ENCODE peak calls at places on chromosomes 5 and 9, in seven cellular contexts. Y, V, Z, I, E, D and A are unnamed samples.

GRCh38 chr5:57066921-57067914 is 106.6 kb upstream of the GPBP1 start:
- DNase-seq in Z (no peak), Y (no peak), D (no peak), E (no peak), I (no peak), V (no peak), A (no peak)

GRCh38 chr9:127943746-127944145 is 6.1 kb upstream of the DPM2 start:
- DNase-seq in I (peak), D (peak), V (peak), Y (peak), E (peak), Z (peak), A (peak)

GRCh38 chr5:78251663-78252284 is 42.7 kb downstream of the AP3B1 start:
- DNase-seq in Z (no peak), D (no peak), Y (no peak), I (no peak), V (no peak), E (no peak), A (no peak)

GRCh38 chr9:125763373-125763772 is 16.2 kb downstream of the PBX3 start:
- DNase-seq in V (no peak), E (no peak), D (peak), Z (peak), Y (no peak), I (no peak), A (no peak)

GRCh38 chr5:79886456-79886855 is 104.6 kb downstream of the MTX3 start:
- DNase-seq in D (no peak), I (no peak), V (no peak), E (no peak), Y (no peak), Z (peak), A (no peak)

GRCh38 chr9:41229408-41230401 is 40.6 kb upstream of the ZNG1F start:
- DNase-seq in Z (no peak), E (no peak), I (peak), V (peak), D (peak), Y (no peak), A (peak)

GRCh38 chr5:172891716-172892421 is 57.8 kb downstream of the ERGIC1 start:
- DNase-seq in E (no peak), Y (no peak), I (peak), V (no peak), D (no peak), Z (no peak), A (peak)

GRCh38 chr5:119286516-119287488 is 69.0 kb upstream of the TNFAIP8 start:
- DNase-seq in I (no peak), E (no peak), Z (no peak), V (no peak), D (no peak), Y (no peak), A (no peak)

GRCh38 chr9:92508018-92508417 is 25.7 kb upstream of the ASPN start:
- DNase-seq in D (no peak), I (no peak), Z (no peak), V (no peak), Y (no peak), E (no peak), A (no peak)

GRCh38 chr9:116594552-116594951 is 92.6 kb upstream of the TRIM32 start:
- DNase-seq in I (no peak), Z (no peak), V (no peak), D (no peak), E (no peak), Y (no peak), A (no peak)

GRCh38 chr5:173613433-173614144 is 2.9 kb downstream of the BOD1 start:
- DNase-seq in Z (no peak), V (no peak), D (no peak), E (no peak), I (no peak), Y (no peak), A (no peak)

GRCh38 chr9:34250721-34251120 is 71.9 kb downstream of the UBAP1 start:
- DNase-seq in V (no peak), E (no peak), Y (no peak), I (no peak), Z (no peak), D (no peak), A (no peak)

GRCh38 chr9:21788752-21789151 is 13.7 kb upstream of the MTAP start:
- DNase-seq in Y (no peak), Z (no peak), I (no peak), D (peak), E (no peak), V (no peak), A (no peak)

GRCh38 chr9:126303488-126303887 is 23.1 kb upstream of the MVB12B start:
- DNase-seq in E (no peak), Y (no peak), D (no peak), I (no peak), Z (no peak), V (no peak), A (no peak)

GRCh38 chr5:160434022-160434531 is 12.4 kb downstream of the PTTG1 start:
- DNase-seq in V (no peak), Z (peak), D (peak), I (no peak), E (no peak), Y (no peak), A (no peak)

GRCh38 chr9:113622600-113623400 is 159.3 kb downstream of the RGS3 start:
- DNase-seq in Y (no peak), I (no peak), V (peak), E (no peak), Z (no peak), D (peak), A (no peak)

GRCh38 chr5:61416010-61416409 is 84.0 kb downstream of the ZSWIM6 start:
- DNase-seq in Y (no peak), I (no peak), D (peak), Z (no peak), E (no peak), V (no peak), A (no peak)

GRCh38 chr5:137101544-137101943 is 397.6 kb downstream of the SPOCK1 start:
- DNase-seq in E (no peak), V (no peak), D (no peak), I (no peak), Y (no peak), Z (no peak), A (no peak)

GRCh38 chr5:95880081-95880926 is 57.8 kb upstream of the GLRX start:
- DNase-seq in I (no peak), D (no peak), Y (no peak), Z (no peak), V (no peak), E (no peak), A (no peak)

GRCh38 chr5:102561894-102562760 is 63.3 kb upstream of the SLCO6A1 start:
- DNase-seq in D (peak), E (no peak), Z (no peak), V (no peak), Y (no peak), I (peak), A (peak)

GRCh38 chr9:114038724-114039313 is 39.3 kb downstream of the AMBP start:
- DNase-seq in Y (no peak), D (no peak), V (peak), E (no peak), Z (no peak), I (no peak), A (no peak)

GRCh38 chr5:1546556-1546955 is 22.8 kb upstream of the LPCAT1 start:
- DNase-seq in V (peak), I (no peak), D (no peak), Z (no peak), E (no peak), Y (no peak), A (no peak)

GRCh38 chr5:168946363-168946762 is 354.6 kb downstream of the SLIT3 start:
- DNase-seq in Z (peak), D (no peak), E (no peak), Y (no peak), V (no peak), I (no peak), A (peak)

GRCh38 chr5:139788294-139788875 is 7.2 kb upstream of the PSD2 start:
- DNase-seq in E (no peak), I (no peak), Y (no peak), V (no peak), D (no peak), Z (no peak), A (peak)

GRCh38 chr5:150999704-151000452 is 20.5 kb upstream of the GPX3 start:
- DNase-seq in V (no peak), I (peak), D (peak), Z (peak), Y (no peak), E (no peak), A (peak)

GRCh38 chr5:96247097-96247675 is 185.9 kb downstream of the PCSK1 start:
- DNase-seq in Z (no peak), V (no peak), Y (no peak), D (no peak), E (no peak), I (peak), A (no peak)

GRCh38 chr9:127225747-127226646 is 38.6 kb upstream of the GARNL3 start:
- DNase-seq in Z (peak), E (no peak), D (peak), Y (no peak), I (peak), V (no peak), A (no peak)

GRCh38 chr9:122978586-122978985 is 37.8 kb downstream of the RABGAP1 start:
- DNase-seq in Y (no peak), E (no peak), I (no peak), V (no peak), Z (no peak), D (no peak), A (no peak)

GRCh38 chr9:7403839-7404238 is 395.7 kb downstream of the DMAC1 start:
- DNase-seq in I (no peak), V (no peak), Y (no peak), Z (no peak), E (no peak), D (no peak), A (no peak)

GRCh38 chr9:131436386-131436785 is 42.5 kb downstream of the PRRC2B start:
- DNase-seq in I (peak), E (no peak), D (no peak), V (no peak), Y (no peak), Z (no peak), A (peak)

GRCh38 chr9:93896496-93897033 is 58.6 kb downstream of the BARX1 start:
- DNase-seq in E (no peak), Y (no peak), Z (no peak), D (no peak), V (peak), I (peak), A (no peak)

GRCh38 chr5:168422431-168422830 is 63.8 kb upstream of the RARS1 start:
- DNase-seq in Y (no peak), I (no peak), V (no peak), D (no peak), Z (peak), E (no peak), A (no peak)

GRCh38 chr5:14560091-14560595 is 21.4 kb upstream of the OTULINL start:
- DNase-seq in D (peak), V (peak), Y (no peak), Z (peak), I (no peak), E (no peak), A (no peak)

GRCh38 chr9:78932849-78933627 is 636.1 kb downstream of the PSAT1 start:
- DNase-seq in Z (no peak), V (no peak), E (no peak), I (no peak), Y (no peak), D (no peak), A (no peak)

GRCh38 chr5:99130081-99130480 is 201.3 kb upstream of the CHD1 start:
- DNase-seq in E (no peak), I (no peak), V (no peak), D (no peak), Y (no peak), Z (no peak), A (no peak)

GRCh38 chr5:150120062-150120441 is 33.7 kb upstream of the CSF1R start:
- DNase-seq in Z (no peak), V (peak), I (no peak), Y (no peak), E (no peak), D (no peak), A (no peak)

GRCh38 chr9:91729558-91729842 is 220.5 kb downstream of the ROR2 start:
- DNase-seq in I (peak), V (no peak), E (no peak), Z (no peak), Y (no peak), D (no peak), A (no peak)

GRCh38 chr5:138653502-138653901 is 78.3 kb upstream of the HSPA9 start:
- DNase-seq in I (no peak), Y (no peak), V (no peak), E (no peak), Z (no peak), D (peak), A (no peak)

GRCh38 chr5:87151547-87151946 is 116.1 kb upstream of the RASA1 start:
- DNase-seq in D (no peak), Y (no peak), I (no peak), Z (no peak), V (no peak), E (no peak), A (no peak)

GRCh38 chr5:83503662-83504061 is 32.1 kb downstream of the VCAN start:
- DNase-seq in E (no peak), V (no peak), Z (no peak), D (no peak), Y (no peak), I (no peak), A (no peak)